ENCODE peak calls at places on chromosomes 1 and 21, in four cellular contexts. One of them, this sample, is unnamed.

GRCh38 chr1:4016351-4017130 is 116.5 kb upstream of the C1orf174 start:
- DNase-seq in prostate gland: no peak
- DNase-seq in uterus: no peak
- DNase-seq in OCI-LY7: peak; percentile 27
- DNase-seq in this sample: no peak

GRCh38 chr1:160519542-160520435 is 3.3 kb downstream of the SLAMF6 start:
- DNase-seq in prostate gland: no peak
- DNase-seq in uterus: no peak
- DNase-seq in OCI-LY7: peak; percentile 83
- DNase-seq in this sample: no peak

GRCh38 chr21:35748683-35749314 is 311.5 kb downstream of the SETD4 start:
- DNase-seq in OCI-LY7: no peak
- DNase-seq in uterus: no peak
- DNase-seq in prostate gland: no peak
- DNase-seq in this sample: no peak

GRCh38 chr1:245791410-245792312 is 636.9 kb downstream of the KIF26B start:
- DNase-seq in uterus: no peak
- DNase-seq in OCI-LY7: no peak
- DNase-seq in prostate gland: no peak
- DNase-seq in this sample: no peak

GRCh38 chr1:208434008-208434407 is 189.8 kb upstream of the PLXNA2 start:
- DNase-seq in prostate gland: no peak
- DNase-seq in OCI-LY7: no peak
- DNase-seq in uterus: no peak
- DNase-seq in this sample: no peak

GRCh38 chr1:53656062-53656915 is 82.7 kb downstream of the GLIS1 start:
- DNase-seq in OCI-LY7: no peak
- DNase-seq in uterus: no peak
- DNase-seq in prostate gland: no peak
- DNase-seq in this sample: no peak

GRCh38 chr21:45926281-45926680 is 55.3 kb upstream of the COL6A1 start:
- DNase-seq in prostate gland: no peak
- DNase-seq in OCI-LY7: no peak
- DNase-seq in uterus: no peak
- DNase-seq in this sample: no peak

GRCh38 chr1:18005238-18005637 is 102.4 kb upstream of the IGSF21 start:
- DNase-seq in OCI-LY7: no peak
- DNase-seq in uterus: no peak
- DNase-seq in prostate gland: no peak
- DNase-seq in this sample: no peak

GRCh38 chr1:6986281-6986680 is 201.0 kb downstream of the CAMTA1 start:
- DNase-seq in prostate gland: no peak
- DNase-seq in OCI-LY7: no peak
- DNase-seq in uterus: no peak
- DNase-seq in this sample: no peak

GRCh38 chr1:25695991-25696330 is 79.4 kb downstream of the MAN1C1 start:
- DNase-seq in OCI-LY7: no peak
- DNase-seq in prostate gland: no peak
- DNase-seq in uterus: peak; percentile 57
- DNase-seq in this sample: peak; percentile 30

GRCh38 chr1:31272369-31272768 is 24.2 kb downstream of the SNRNP40 start:
- DNase-seq in uterus: no peak
- DNase-seq in OCI-LY7: no peak
- DNase-seq in prostate gland: no peak
- DNase-seq in this sample: no peak

GRCh38 chr21:33171584-33172169 is 58.1 kb upstream of the IFNAR2 start:
- DNase-seq in OCI-LY7: no peak
- DNase-seq in uterus: no peak
- DNase-seq in prostate gland: no peak
- DNase-seq in this sample: no peak

GRCh38 chr1:231053493-231054162 is 13.6 kb upstream of the FAM89A start:
- DNase-seq in prostate gland: peak; percentile 14
- DNase-seq in OCI-LY7: no peak
- DNase-seq in uterus: peak; percentile 42
- DNase-seq in this sample: peak; percentile 85

GRCh38 chr1:218284917-218285635 is at the start of gene RRP15:
- DNase-seq in OCI-LY7: peak; percentile 91
- DNase-seq in uterus: peak; percentile 85
- DNase-seq in prostate gland: peak; percentile 85
- DNase-seq in this sample: peak; percentile 89

GRCh38 chr1:216566809-216567208 is 143.6 kb upstream of the USH2A start:
- DNase-seq in prostate gland: no peak
- DNase-seq in OCI-LY7: no peak
- DNase-seq in uterus: no peak
- DNase-seq in this sample: no peak

GRCh38 chr1:228416217-228416971 is at the start of gene TRIM17:
- DNase-seq in uterus: no peak
- DNase-seq in OCI-LY7: no peak
- DNase-seq in prostate gland: no peak
- DNase-seq in this sample: peak; percentile 54

GRCh38 chr1:154348429-154349076 is 23.2 kb downstream of the ATP8B2 start:
- DNase-seq in OCI-LY7: no peak
- DNase-seq in uterus: no peak
- DNase-seq in prostate gland: no peak
- DNase-seq in this sample: no peak

GRCh38 chr1:10213186-10213585 is 2.8 kb downstream of the KIF1B start:
- DNase-seq in prostate gland: no peak
- DNase-seq in OCI-LY7: no peak
- DNase-seq in uterus: no peak
- DNase-seq in this sample: no peak

GRCh38 chr1:63545780-63546179 is 22.5 kb downstream of the EFCAB7 start:
- DNase-seq in prostate gland: no peak
- DNase-seq in uterus: no peak
- DNase-seq in OCI-LY7: no peak
- DNase-seq in this sample: no peak

GRCh38 chr1:247156787-247157232 is 15.0 kb downstream of the ZNF124 start:
- DNase-seq in OCI-LY7: no peak
- DNase-seq in uterus: no peak
- DNase-seq in prostate gland: no peak
- DNase-seq in this sample: no peak

GRCh38 chr1:29516063-29516820 is 279.9 kb downstream of the PTPRU start:
- DNase-seq in uterus: no peak
- DNase-seq in prostate gland: no peak
- DNase-seq in OCI-LY7: no peak
- DNase-seq in this sample: no peak

GRCh38 chr1:155106862-155107261 is 20.8 kb upstream of the EFNA1 start:
- DNase-seq in uterus: no peak
- DNase-seq in prostate gland: no peak
- DNase-seq in OCI-LY7: peak; percentile 52
- DNase-seq in this sample: no peak

GRCh38 chr21:22345624-22346023 is 1347.4 kb downstream of the NCAM2 start:
- DNase-seq in prostate gland: no peak
- DNase-seq in uterus: no peak
- DNase-seq in OCI-LY7: no peak
- DNase-seq in this sample: no peak
- H3K9me3 ChIP-seq in prostate gland: no peaks in the 10 kb centered on the region
- H3K9me3 ChIP-seq in uterus: no peaks in the 10 kb centered on the region
- H3K9me3 ChIP-seq in OCI-LY7: peaks cover 16% of the 10 kb centered on the region
- H3K9me3 ChIP-seq in this sample: no peaks in the 10 kb centered on the region

GRCh38 chr21:25350056-25350455 is 257.2 kb downstream of the MRPL39 start:
- DNase-seq in uterus: no peak
- DNase-seq in prostate gland: no peak
- DNase-seq in OCI-LY7: no peak
- DNase-seq in this sample: peak; percentile 53
- H3K9me3 ChIP-seq in uterus: no peaks in the 10 kb centered on the region
- H3K9me3 ChIP-seq in prostate gland: no peaks in the 10 kb centered on the region
- H3K9me3 ChIP-seq in OCI-LY7: no peaks in the 10 kb centered on the region
- H3K9me3 ChIP-seq in this sample: no peaks in the 10 kb centered on the region

DNA sequence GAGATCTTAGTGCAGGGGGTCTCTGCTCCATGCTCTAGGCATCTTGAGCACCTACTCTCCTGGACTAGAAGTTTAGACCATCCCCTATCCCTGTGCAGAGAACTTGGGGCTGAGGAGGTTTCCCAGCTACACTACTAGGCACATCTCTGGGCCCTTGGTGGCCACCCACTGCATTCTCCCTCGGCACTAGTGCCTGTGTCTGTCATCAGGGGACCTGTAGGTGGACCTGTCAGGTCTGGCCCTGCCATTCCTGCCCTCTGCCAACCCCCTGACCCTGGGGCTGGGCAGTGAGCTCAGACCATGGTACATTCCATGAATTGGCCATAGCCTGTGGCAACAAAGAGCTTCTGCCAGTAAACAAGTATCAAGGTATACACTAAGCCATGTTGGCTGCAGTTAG is 269.1 kb downstream of the AKT3 start:
- DNase-seq in OCI-LY7: no peak
- DNase-seq in prostate gland: no peak
- DNase-seq in uterus: no peak
- DNase-seq in this sample: no peak
- H3K9me3 ChIP-seq in OCI-LY7: no peaks in the 10 kb centered on the region
- H3K9me3 ChIP-seq in prostate gland: no peaks in the 10 kb centered on the region
- H3K9me3 ChIP-seq in uterus: peaks cover 52% of the 10 kb centered on the region
- H3K9me3 ChIP-seq in this sample: peaks cover 4% of the 10 kb centered on the region

DNA sequence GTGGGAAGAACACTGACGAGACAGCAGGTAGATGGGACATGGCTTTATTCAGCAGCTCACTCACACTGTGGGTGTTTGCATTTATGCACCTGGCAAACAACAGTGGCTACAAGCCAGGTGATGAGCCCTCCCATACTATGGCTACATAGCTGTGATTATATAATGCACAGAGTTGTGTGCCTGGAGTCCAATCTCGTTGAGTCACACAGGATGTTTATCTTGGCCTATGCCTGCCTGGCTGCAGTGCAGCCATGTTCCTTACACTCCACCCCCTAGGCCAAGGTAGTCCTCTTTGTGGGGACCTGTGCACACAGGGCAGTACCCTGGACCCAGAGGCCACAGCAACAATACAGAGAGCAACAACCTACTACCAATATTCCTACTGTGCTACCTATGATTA is 1643.8 kb downstream of the MRPL39 start:
- DNase-seq in OCI-LY7: no peak
- DNase-seq in prostate gland: no peak
- DNase-seq in uterus: no peak
- DNase-seq in this sample: no peak
- H3K9me3 ChIP-seq in OCI-LY7: peaks cover 14% of the 10 kb centered on the region
- H3K9me3 ChIP-seq in prostate gland: no peaks in the 10 kb centered on the region
- H3K9me3 ChIP-seq in uterus: no peaks in the 10 kb centered on the region
- H3K9me3 ChIP-seq in this sample: no peaks in the 10 kb centered on the region

GRCh38 chr21:21714396-21714795 is 716.2 kb downstream of the NCAM2 start:
- DNase-seq in uterus: no peak
- DNase-seq in OCI-LY7: no peak
- DNase-seq in prostate gland: no peak
- DNase-seq in this sample: no peak

GRCh38 chr21:21712761-21713558 is 714.8 kb downstream of the NCAM2 start:
- DNase-seq in OCI-LY7: no peak
- DNase-seq in uterus: no peak
- DNase-seq in prostate gland: no peak
- DNase-seq in this sample: no peak

DNA sequence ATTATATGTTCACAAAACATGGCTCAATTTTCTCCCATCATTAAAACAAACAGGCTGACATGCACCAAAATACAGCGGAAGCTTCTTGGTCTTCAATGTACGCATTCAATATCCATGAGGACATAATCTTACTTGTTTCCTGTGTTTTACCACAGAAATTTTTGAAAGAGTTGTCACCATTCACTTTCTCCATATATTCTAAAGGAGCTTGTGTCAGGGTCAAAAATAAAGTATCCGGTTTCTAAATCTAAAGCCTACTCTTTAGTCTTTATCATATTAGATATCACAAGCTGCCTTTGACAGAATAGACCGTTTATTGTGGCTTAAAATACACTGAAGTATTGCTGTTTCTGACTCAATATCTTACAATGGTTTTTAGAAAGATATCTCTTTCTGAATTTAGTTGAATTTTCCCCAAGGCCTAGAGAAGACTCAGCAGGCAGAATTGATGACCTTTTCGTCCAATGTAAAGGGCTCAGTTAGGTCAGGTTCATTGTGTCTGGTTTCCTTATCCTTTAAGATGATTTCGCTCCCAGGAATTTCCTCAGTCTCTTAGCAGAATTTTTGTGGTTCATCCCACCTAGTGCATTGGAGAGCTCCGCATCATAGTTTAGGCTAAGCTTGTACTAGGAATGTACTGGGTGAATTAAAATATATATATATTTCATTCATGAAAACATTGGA is 717.2 kb downstream of the NCAM2 start:
- DNase-seq in OCI-LY7: no peak
- DNase-seq in prostate gland: no peak
- DNase-seq in uterus: no peak
- DNase-seq in this sample: no peak
- H3K9me3 ChIP-seq in OCI-LY7: peaks cover 3% of the 10 kb centered on the region
- H3K9me3 ChIP-seq in prostate gland: no peaks in the 10 kb centered on the region
- H3K9me3 ChIP-seq in uterus: no peaks in the 10 kb centered on the region
- H3K9me3 ChIP-seq in this sample: no peaks in the 10 kb centered on the region

GRCh38 chr21:40176732-40177131 is 309.5 kb downstream of the PCP4 start:
- DNase-seq in prostate gland: no peak
- DNase-seq in OCI-LY7: no peak
- DNase-seq in uterus: no peak
- DNase-seq in this sample: no peak
- H3K9me3 ChIP-seq in prostate gland: no peaks in the 10 kb centered on the region
- H3K9me3 ChIP-seq in OCI-LY7: peaks cover under 1% of the 10 kb centered on the region
- H3K9me3 ChIP-seq in uterus: no peaks in the 10 kb centered on the region
- H3K9me3 ChIP-seq in this sample: no peaks in the 10 kb centered on the region

GRCh38 chr1:248697907-248698306 is 4.7 kb downstream of the OR14I1 start:
- DNase-seq in uterus: no peak
- DNase-seq in OCI-LY7: no peak
- DNase-seq in prostate gland: no peak
- DNase-seq in this sample: no peak

GRCh38 chr1:248699099-248699498 is 3.5 kb downstream of the OR14I1 start:
- DNase-seq in uterus: no peak
- DNase-seq in OCI-LY7: no peak
- DNase-seq in prostate gland: no peak
- DNase-seq in this sample: no peak

GRCh38 chr1:248696261-248696660 is 6.3 kb downstream of the OR14I1 start:
- DNase-seq in OCI-LY7: peak; percentile 48
- DNase-seq in prostate gland: no peak
- DNase-seq in uterus: no peak
- DNase-seq in this sample: no peak

GRCh38 chr1:248696775-248697174 is 5.8 kb downstream of the OR14I1 start:
- DNase-seq in prostate gland: no peak
- DNase-seq in uterus: no peak
- DNase-seq in OCI-LY7: no peak
- DNase-seq in this sample: no peak

DNA sequence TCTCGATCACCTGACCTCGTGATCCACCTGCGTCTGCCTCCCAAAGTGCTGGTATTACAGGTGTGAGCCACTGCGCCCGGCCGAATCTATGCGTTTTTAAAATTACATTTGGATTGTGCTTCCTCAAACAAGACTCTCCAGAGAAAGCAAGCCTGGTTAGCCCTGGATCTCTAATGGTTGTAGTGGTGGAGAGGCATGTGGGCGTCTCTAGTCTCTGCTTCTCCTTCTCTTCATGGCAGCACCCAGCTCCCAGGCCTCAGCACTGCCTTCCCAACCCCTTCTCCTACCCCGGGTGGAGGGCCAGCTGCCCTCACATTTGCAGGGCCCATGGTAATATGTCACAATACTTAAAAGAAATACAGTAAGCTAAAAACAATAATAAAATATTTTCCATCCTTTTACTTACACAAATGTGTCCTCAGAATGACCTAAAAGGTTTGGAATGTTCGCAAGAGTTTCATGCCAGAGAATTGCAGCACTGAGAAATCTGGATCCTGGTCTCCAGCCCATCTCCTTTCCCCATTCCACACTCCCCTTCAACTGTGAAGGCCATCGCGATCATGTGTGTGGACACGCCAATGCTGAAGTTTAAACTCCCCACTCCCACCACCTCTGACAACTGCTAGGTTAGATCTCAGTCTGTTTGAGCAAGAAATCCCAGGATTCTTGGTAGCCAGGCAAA is 7.0 kb downstream of the OR14I1 start:
- DNase-seq in OCI-LY7: no peak
- DNase-seq in uterus: no peak
- DNase-seq in prostate gland: no peak
- DNase-seq in this sample: no peak
- H3K9me3 ChIP-seq in OCI-LY7: no peaks in the 10 kb centered on the region
- H3K9me3 ChIP-seq in uterus: no peaks in the 10 kb centered on the region
- H3K9me3 ChIP-seq in prostate gland: no peaks in the 10 kb centered on the region
- H3K9me3 ChIP-seq in this sample: no peaks in the 10 kb centered on the region